ENCODE peak calls at places on chromosome 4, in nine cellular contexts. One of them, this sample, is unnamed.

GRCh38 chr4:76781698-76782595 is 116.0 kb downstream of the SOWAHB start:
- DNase-seq in omental fat pad: no peak
- DNase-seq in heart left ventricle: no peak
- DNase-seq in choroid plexus epithelial cell: peak; percentile 97
- DNase-seq in cardiac fibroblast: peak; percentile 76
- DNase-seq in Calu3: no peak
- DNase-seq in LNCaP clone FGC: peak; percentile 62
- DNase-seq in brain microvascular endothelial cell: peak; percentile 97
- DNase-seq in uterus: no peak
- DNase-seq in this sample: no peak

GRCh38 chr4:77188498-77189187 is 31.6 kb downstream of the CCNG2 start:
- DNase-seq in omental fat pad: no peak
- DNase-seq in heart left ventricle: no peak
- DNase-seq in choroid plexus epithelial cell: no peak
- DNase-seq in cardiac fibroblast: no peak
- DNase-seq in Calu3: no peak
- DNase-seq in LNCaP clone FGC: no peak
- DNase-seq in brain microvascular endothelial cell: no peak
- DNase-seq in uterus: no peak
- DNase-seq in this sample: no peak

GRCh38 chr4:82898322-82899243 is 2.0 kb upstream of the THAP9 start:
- DNase-seq in omental fat pad: no peak
- DNase-seq in heart left ventricle: no peak
- DNase-seq in choroid plexus epithelial cell: peak; percentile 91
- DNase-seq in cardiac fibroblast: peak; percentile 93
- DNase-seq in Calu3: no peak
- DNase-seq in LNCaP clone FGC: no peak
- DNase-seq in brain microvascular endothelial cell: peak; percentile 77
- DNase-seq in uterus: no peak
- DNase-seq in this sample: no peak

GRCh38 chr4:174318829-174319764 is 35.4 kb downstream of the CEP44 start:
- DNase-seq in omental fat pad: no peak
- DNase-seq in heart left ventricle: no peak
- DNase-seq in choroid plexus epithelial cell: peak; percentile 66
- DNase-seq in cardiac fibroblast: peak; percentile 50
- DNase-seq in Calu3: no peak
- DNase-seq in LNCaP clone FGC: no peak
- DNase-seq in brain microvascular endothelial cell: no peak
- DNase-seq in uterus: no peak
- DNase-seq in this sample: no peak

GRCh38 chr4:5863461-5864113 is 29.3 kb downstream of the CRMP1 start:
- DNase-seq in omental fat pad: no peak
- DNase-seq in heart left ventricle: no peak
- DNase-seq in choroid plexus epithelial cell: peak; percentile 93
- DNase-seq in cardiac fibroblast: peak; percentile 74
- DNase-seq in Calu3: peak; percentile 4
- DNase-seq in LNCaP clone FGC: no peak
- DNase-seq in brain microvascular endothelial cell: peak; percentile 86
- DNase-seq in uterus: no peak
- DNase-seq in this sample: no peak

GRCh38 chr4:36323801-36324419 is 42.5 kb downstream of the DTHD1 start:
- DNase-seq in omental fat pad: no peak
- DNase-seq in heart left ventricle: no peak
- DNase-seq in choroid plexus epithelial cell: no peak
- DNase-seq in cardiac fibroblast: no peak
- DNase-seq in Calu3: no peak
- DNase-seq in LNCaP clone FGC: no peak
- DNase-seq in brain microvascular endothelial cell: no peak
- DNase-seq in uterus: no peak
- DNase-seq in this sample: no peak

GRCh38 chr4:123922847-123923246 is 526.3 kb downstream of the SPRY1 start:
- DNase-seq in omental fat pad: no peak
- DNase-seq in heart left ventricle: no peak
- DNase-seq in choroid plexus epithelial cell: no peak
- DNase-seq in cardiac fibroblast: peak; percentile 20
- DNase-seq in Calu3: no peak
- DNase-seq in LNCaP clone FGC: no peak
- DNase-seq in brain microvascular endothelial cell: no peak
- DNase-seq in uterus: no peak
- DNase-seq in this sample: no peak

GRCh38 chr4:55172694-55173287 is 47.4 kb upstream of the KDR start:
- DNase-seq in omental fat pad: no peak
- DNase-seq in heart left ventricle: no peak
- DNase-seq in choroid plexus epithelial cell: peak; percentile 56
- DNase-seq in cardiac fibroblast: peak; percentile 89
- DNase-seq in Calu3: peak; percentile 24
- DNase-seq in LNCaP clone FGC: no peak
- DNase-seq in brain microvascular endothelial cell: peak; percentile 46
- DNase-seq in uterus: no peak
- DNase-seq in this sample: no peak

GRCh38 chr4:91963489-91963888 is 340.3 kb upstream of the GRID2 start:
- DNase-seq in omental fat pad: no peak
- DNase-seq in heart left ventricle: no peak
- DNase-seq in choroid plexus epithelial cell: peak; percentile 43
- DNase-seq in cardiac fibroblast: peak; percentile 57
- DNase-seq in Calu3: no peak
- DNase-seq in LNCaP clone FGC: no peak
- DNase-seq in brain microvascular endothelial cell: no peak
- DNase-seq in uterus: no peak
- DNase-seq in this sample: no peak

GRCh38 chr4:74111990-74112389 is 13.0 kb upstream of the CXCL2 start:
- DNase-seq in omental fat pad: no peak
- DNase-seq in heart left ventricle: no peak
- DNase-seq in choroid plexus epithelial cell: peak; percentile 65
- DNase-seq in cardiac fibroblast: peak; percentile 84
- DNase-seq in Calu3: peak; percentile 75
- DNase-seq in LNCaP clone FGC: no peak
- DNase-seq in brain microvascular endothelial cell: peak; percentile 85
- DNase-seq in uterus: no peak
- DNase-seq in this sample: no peak

GRCh38 chr4:119735136-119735770 is 106.6 kb upstream of the PDE5A start:
- DNase-seq in omental fat pad: no peak
- DNase-seq in heart left ventricle: no peak
- DNase-seq in choroid plexus epithelial cell: peak; percentile 96
- DNase-seq in cardiac fibroblast: peak; percentile 59
- DNase-seq in Calu3: no peak
- DNase-seq in LNCaP clone FGC: no peak
- DNase-seq in brain microvascular endothelial cell: peak; percentile 93
- DNase-seq in uterus: no peak
- DNase-seq in this sample: no peak

GRCh38 chr4:122831515-122832196 is 5.0 kb downstream of the FGF2 start:
- DNase-seq in omental fat pad: no peak
- DNase-seq in heart left ventricle: no peak
- DNase-seq in choroid plexus epithelial cell: peak; percentile 41
- DNase-seq in cardiac fibroblast: no peak
- DNase-seq in Calu3: no peak
- DNase-seq in LNCaP clone FGC: no peak
- DNase-seq in brain microvascular endothelial cell: no peak
- DNase-seq in uterus: no peak
- DNase-seq in this sample: no peak

GRCh38 chr4:600850-601515 is 24.4 kb upstream of the PDE6B start:
- DNase-seq in omental fat pad: no peak
- DNase-seq in heart left ventricle: no peak
- DNase-seq in choroid plexus epithelial cell: no peak
- DNase-seq in cardiac fibroblast: no peak
- DNase-seq in Calu3: no peak
- DNase-seq in LNCaP clone FGC: no peak
- DNase-seq in brain microvascular endothelial cell: no peak
- DNase-seq in uterus: no peak
- DNase-seq in this sample: no peak

GRCh38 chr4:143374771-143375170 is 38.1 kb downstream of the GAB1 start:
- DNase-seq in omental fat pad: no peak
- DNase-seq in heart left ventricle: no peak
- DNase-seq in choroid plexus epithelial cell: no peak
- DNase-seq in cardiac fibroblast: no peak
- DNase-seq in Calu3: no peak
- DNase-seq in LNCaP clone FGC: no peak
- DNase-seq in brain microvascular endothelial cell: no peak
- DNase-seq in uterus: no peak
- DNase-seq in this sample: no peak

GRCh38 chr4:122700178-122700725 is 32.3 kb upstream of the BBS12 start:
- DNase-seq in omental fat pad: no peak
- DNase-seq in heart left ventricle: peak; percentile 82
- DNase-seq in choroid plexus epithelial cell: peak; percentile 93
- DNase-seq in cardiac fibroblast: peak; percentile 83
- DNase-seq in Calu3: peak; percentile 6
- DNase-seq in LNCaP clone FGC: peak; percentile 95
- DNase-seq in brain microvascular endothelial cell: peak; percentile 70
- DNase-seq in uterus: peak; percentile 81
- DNase-seq in this sample: no peak

GRCh38 chr4:63578383-63578782 is 830.9 kb downstream of the TECRL start:
- DNase-seq in omental fat pad: no peak
- DNase-seq in heart left ventricle: no peak
- DNase-seq in choroid plexus epithelial cell: no peak
- DNase-seq in cardiac fibroblast: no peak
- DNase-seq in Calu3: no peak
- DNase-seq in LNCaP clone FGC: peak; percentile 3
- DNase-seq in brain microvascular endothelial cell: no peak
- DNase-seq in uterus: no peak
- DNase-seq in this sample: no peak

GRCh38 chr4:88660446-88661294 is 37.0 kb downstream of the NAP1L5 start:
- DNase-seq in omental fat pad: no peak
- DNase-seq in heart left ventricle: no peak
- DNase-seq in choroid plexus epithelial cell: peak; percentile 34
- DNase-seq in cardiac fibroblast: peak; percentile 16
- DNase-seq in Calu3: no peak
- DNase-seq in LNCaP clone FGC: no peak
- DNase-seq in brain microvascular endothelial cell: peak; percentile 9
- DNase-seq in uterus: no peak
- DNase-seq in this sample: no peak

GRCh38 chr4:8502836-8503585 is 62.4 kb downstream of the TRMT44 start:
- DNase-seq in omental fat pad: no peak
- DNase-seq in heart left ventricle: no peak
- DNase-seq in choroid plexus epithelial cell: peak; percentile 83
- DNase-seq in cardiac fibroblast: peak; percentile 58
- DNase-seq in Calu3: no peak
- DNase-seq in LNCaP clone FGC: no peak
- DNase-seq in brain microvascular endothelial cell: no peak
- DNase-seq in uterus: peak; percentile 56
- DNase-seq in this sample: no peak

GRCh38 chr4:98506462-98507132 is 151.8 kb downstream of the TSPAN5 start:
- DNase-seq in omental fat pad: no peak
- DNase-seq in heart left ventricle: no peak
- DNase-seq in choroid plexus epithelial cell: peak; percentile 30
- DNase-seq in cardiac fibroblast: no peak
- DNase-seq in Calu3: peak; percentile 11
- DNase-seq in LNCaP clone FGC: no peak
- DNase-seq in brain microvascular endothelial cell: no peak
- DNase-seq in uterus: no peak
- DNase-seq in this sample: peak; percentile 72
- TF ChIP-seq CTCF in omental fat pad: no peak
- TF ChIP-seq CTCF in heart left ventricle: no peak
- TF ChIP-seq CTCF in choroid plexus epithelial cell: peak; percentile 47
- TF ChIP-seq CTCF in cardiac fibroblast: peak; percentile 17
- TF ChIP-seq CTCF in Calu3: no peak
- TF ChIP-seq CTCF in LNCaP clone FGC: peak; percentile 36
- TF ChIP-seq CTCF in brain microvascular endothelial cell: peak; percentile 54
- TF ChIP-seq CTCF in uterus: no peak
- TF ChIP-seq CTCF in this sample: peak; percentile 58

DNA sequence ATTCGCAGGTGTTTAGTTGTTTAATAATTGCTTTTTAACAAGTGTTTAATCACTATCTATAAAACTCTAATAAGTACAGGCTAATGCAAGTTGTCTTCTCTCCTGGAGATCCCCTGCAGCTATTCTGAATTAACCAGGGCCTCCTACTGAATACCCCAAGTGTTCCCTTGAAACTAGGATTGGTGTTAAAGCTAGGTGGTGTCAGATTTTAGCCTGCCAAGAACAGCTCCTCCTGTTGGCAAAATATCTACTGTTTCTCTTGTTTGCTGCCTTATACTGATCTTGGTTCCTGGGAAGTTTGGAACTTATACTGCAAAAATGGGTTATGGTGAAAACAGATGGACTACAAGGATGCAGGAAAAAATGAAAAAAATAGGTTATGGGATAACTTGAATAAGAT is 26.1 kb upstream of the TMEM154 start:
- DNase-seq in omental fat pad: no peak
- DNase-seq in heart left ventricle: no peak
- DNase-seq in choroid plexus epithelial cell: no peak
- DNase-seq in cardiac fibroblast: no peak
- DNase-seq in Calu3: no peak
- DNase-seq in LNCaP clone FGC: no peak
- DNase-seq in brain microvascular endothelial cell: no peak
- DNase-seq in uterus: no peak
- DNase-seq in this sample: no peak
- TF ChIP-seq CTCF in omental fat pad: no peak
- TF ChIP-seq CTCF in heart left ventricle: no peak
- TF ChIP-seq CTCF in choroid plexus epithelial cell: peak; percentile 14
- TF ChIP-seq CTCF in cardiac fibroblast: no peak
- TF ChIP-seq CTCF in Calu3: no peak
- TF ChIP-seq CTCF in LNCaP clone FGC: no peak
- TF ChIP-seq CTCF in brain microvascular endothelial cell: peak; percentile 5
- TF ChIP-seq CTCF in uterus: no peak
- TF ChIP-seq CTCF in this sample: no peak

GRCh38 chr4:37958932-37959331 is 1.3 kb upstream of the PTTG2 start:
- DNase-seq in omental fat pad: no peak
- DNase-seq in heart left ventricle: no peak
- DNase-seq in choroid plexus epithelial cell: no peak
- DNase-seq in cardiac fibroblast: no peak
- DNase-seq in Calu3: no peak
- DNase-seq in LNCaP clone FGC: no peak
- DNase-seq in brain microvascular endothelial cell: no peak
- DNase-seq in uterus: no peak
- DNase-seq in this sample: no peak
- TF ChIP-seq CTCF in omental fat pad: no peak
- TF ChIP-seq CTCF in heart left ventricle: no peak
- TF ChIP-seq CTCF in choroid plexus epithelial cell: no peak
- TF ChIP-seq CTCF in cardiac fibroblast: no peak
- TF ChIP-seq CTCF in Calu3: no peak
- TF ChIP-seq CTCF in LNCaP clone FGC: no peak
- TF ChIP-seq CTCF in brain microvascular endothelial cell: no peak
- TF ChIP-seq CTCF in uterus: no peak
- TF ChIP-seq CTCF in this sample: no peak

DNA sequence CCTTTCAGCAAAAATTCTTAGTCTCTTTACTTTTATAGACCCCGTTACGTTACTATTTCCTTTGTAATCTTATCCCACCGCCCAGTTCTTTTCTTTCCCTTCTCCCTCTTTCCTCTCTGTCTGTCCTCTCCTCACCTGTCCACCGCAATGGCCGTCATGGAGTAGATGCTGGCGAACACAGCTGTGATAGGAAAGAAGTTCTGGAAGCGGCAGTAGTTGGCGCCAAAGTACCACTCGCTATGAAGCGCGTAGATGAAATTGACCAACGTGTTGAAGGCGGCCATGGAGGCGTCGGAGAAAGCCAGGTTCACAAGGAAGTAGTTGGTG is 829 bp downstream of the TACR3 start:
- DNase-seq in omental fat pad: no peak
- DNase-seq in heart left ventricle: no peak
- DNase-seq in choroid plexus epithelial cell: no peak
- DNase-seq in cardiac fibroblast: no peak
- DNase-seq in Calu3: no peak
- DNase-seq in LNCaP clone FGC: no peak
- DNase-seq in brain microvascular endothelial cell: no peak
- DNase-seq in uterus: no peak
- DNase-seq in this sample: no peak
- TF ChIP-seq CTCF in omental fat pad: no peak
- TF ChIP-seq CTCF in heart left ventricle: no peak
- TF ChIP-seq CTCF in choroid plexus epithelial cell: no peak
- TF ChIP-seq CTCF in cardiac fibroblast: no peak
- TF ChIP-seq CTCF in Calu3: no peak
- TF ChIP-seq CTCF in LNCaP clone FGC: no peak
- TF ChIP-seq CTCF in brain microvascular endothelial cell: peak; percentile 24
- TF ChIP-seq CTCF in uterus: no peak
- TF ChIP-seq CTCF in this sample: no peak

GRCh38 chr4:125244848-125245450 is 69.8 kb upstream of the FAT4 start:
- DNase-seq in omental fat pad: no peak
- DNase-seq in heart left ventricle: no peak
- DNase-seq in choroid plexus epithelial cell: peak; percentile 57
- DNase-seq in cardiac fibroblast: peak; percentile 51
- DNase-seq in Calu3: no peak
- DNase-seq in LNCaP clone FGC: no peak
- DNase-seq in brain microvascular endothelial cell: no peak
- DNase-seq in uterus: no peak
- DNase-seq in this sample: no peak
- TF ChIP-seq CTCF in omental fat pad: no peak
- TF ChIP-seq CTCF in heart left ventricle: peak; percentile 43
- TF ChIP-seq CTCF in choroid plexus epithelial cell: peak; percentile 42
- TF ChIP-seq CTCF in cardiac fibroblast: peak; percentile 22
- TF ChIP-seq CTCF in Calu3: no peak
- TF ChIP-seq CTCF in LNCaP clone FGC: peak; percentile 33
- TF ChIP-seq CTCF in brain microvascular endothelial cell: no peak
- TF ChIP-seq CTCF in uterus: no peak
- TF ChIP-seq CTCF in this sample: no peak

This sample was measured in WERI-Rb-1.